ENCODE peak calls at places on chromosomes 11 and 22, in six cellular contexts. N is upper lobe of right lung, J is DND-41, B is breast epithelium, Y is GM23248, X is neural progenitor cell. L is an unnamed sample.

GRCh38 chr11:66846671-66847091 is 3.4 kb downstream of the RCE1 start:
- DNase-seq in B (no peak), X (no peak), N (no peak), Y (peak; percentile 35), J (no peak), L (no peak)

GRCh38 chr22:45757068-45757467 is 85.4 kb downstream of the ATXN10 start:
- DNase-seq in X (peak; percentile 89), N (no peak), Y (peak; percentile 58), J (no peak), B (no peak), L (no peak)

GRCh38 chr22:44442186-44442465 is 55.9 kb downstream of the RTL6 start:
- DNase-seq in B (no peak), X (no peak), N (peak; percentile 40), Y (no peak), J (no peak), L (no peak)

GRCh38 chr11:8732276-8732675 is 49.7 kb downstream of the RPL27A start:
- DNase-seq in N (no peak), X (no peak), J (no peak), Y (peak; percentile 15), B (no peak), L (no peak)

GRCh38 chr11:112753706-112754105 is 207.5 kb upstream of the NCAM1 start:
- DNase-seq in N (no peak), J (no peak), B (no peak), Y (no peak), X (no peak), L (no peak)

GRCh38 chr11:44416776-44417175 is 106.8 kb upstream of the ALX4 start:
- DNase-seq in J (no peak), B (no peak), X (no peak), N (no peak), Y (no peak), L (no peak)

GRCh38 chr22:36415415-36416168 is 27.8 kb upstream of the MYH9 start:
- DNase-seq in X (no peak), Y (peak; percentile 22), J (no peak), B (no peak), N (no peak), L (no peak)

GRCh38 chr11:75402002-75402773 is 2.9 kb downstream of the RPS3 start:
- DNase-seq in Y (no peak), J (no peak), B (no peak), N (no peak), X (no peak), L (no peak)

GRCh38 chr11:123494195-123495050 is 64.4 kb downstream of the GRAMD1B start:
- DNase-seq in B (no peak), X (peak; percentile 80), N (no peak), Y (peak; percentile 75), J (no peak), L (no peak)

GRCh38 chr22:36325163-36326031 is 62.4 kb downstream of the MYH9 start:
- DNase-seq in X (no peak), J (no peak), B (peak; percentile 92), Y (peak; percentile 89), N (peak; percentile 86), L (peak; percentile 37)

GRCh38 chr11:103241574-103241973 is 132.3 kb downstream of the DYNC2H1 start:
- DNase-seq in X (no peak), N (no peak), Y (no peak), J (no peak), B (no peak), L (no peak)

GRCh38 chr11:94708642-94709041 is 59.5 kb upstream of the AMOTL1 start:
- DNase-seq in B (no peak), N (no peak), X (no peak), J (no peak), Y (no peak), L (no peak)

GRCh38 chr11:75426720-75427086 is 6.3 kb downstream of the KLHL35 start:
- DNase-seq in X (no peak), N (no peak), B (no peak), Y (no peak), J (no peak), L (no peak)

GRCh38 chr11:120674537-120674936 is 163.0 kb downstream of the GRIK4 start:
- DNase-seq in Y (no peak), B (peak; percentile 22), J (no peak), X (no peak), N (no peak), L (no peak)

GRCh38 chr22:37282385-37282677 is at the start of gene CYTH4:
- DNase-seq in J (no peak), B (no peak), N (peak; percentile 89), Y (no peak), X (no peak), L (peak; percentile 65)

GRCh38 chr22:29205598-29206371 is at the start of gene EMID1:
- DNase-seq in N (peak; percentile 75), J (peak; percentile 61), Y (peak; percentile 57), X (peak; percentile 79), B (no peak), L (peak; percentile 10)

GRCh38 chr22:22130956-22131355 is 113.6 kb upstream of the VPREB1 start:
- DNase-seq in Y (no peak), N (no peak), B (no peak), J (no peak), X (no peak), L (no peak)

GRCh38 chr22:45263790-45264269 is 20.9 kb upstream of the UPK3A start:
- DNase-seq in N (peak; percentile 84), Y (peak; percentile 94), J (no peak), B (peak; percentile 64), X (peak; percentile 80), L (no peak)

GRCh38 chr11:58621586-58622262 is 741 bp upstream of the CNTF start:
- DNase-seq in N (no peak), J (no peak), Y (no peak), B (no peak), X (no peak), L (no peak)
- H3K36me3 ChIP-seq in N (peaks cover 83% of the 10 kb centered on the region), J (peaks cover 93% of the 10 kb centered on the region), Y (peaks cover 64% of the 10 kb centered on the region), B (no peaks in the 10 kb centered on the region), X (peaks cover 16% of the 10 kb centered on the region), L (peaks cover 43% of the 10 kb centered on the region)

GRCh38 chr11:72292106-72292790 is 48.3 kb upstream of the PHOX2A start:
- DNase-seq in X (no peak), Y (no peak), N (no peak), B (peak; percentile 13), J (no peak), L (no peak)

GRCh38 chr11:72295471-72295870 is 51.5 kb upstream of the PHOX2A start:
- DNase-seq in Y (no peak), X (no peak), B (peak; percentile 3), J (no peak), N (no peak), L (no peak)

GRCh38 chr11:72293391-72293790 is 49.4 kb upstream of the PHOX2A start:
- DNase-seq in J (no peak), N (no peak), Y (no peak), B (peak; percentile 15), X (no peak), L (no peak)

GRCh38 chr11:72293910-72294533 is 50.0 kb upstream of the PHOX2A start:
- DNase-seq in B (peak; percentile 15), J (no peak), X (no peak), N (no peak), Y (no peak), L (no peak)

GRCh38 chr11:72294566-72295395 is 50.8 kb upstream of the PHOX2A start:
- DNase-seq in X (no peak), N (no peak), B (peak; percentile 8), Y (no peak), J (no peak), L (no peak)
- H3K36me3 ChIP-seq in X (no peaks in the 10 kb centered on the region), N (peaks cover 10% of the 10 kb centered on the region), B (peaks cover 3% of the 10 kb centered on the region), Y (no peaks in the 10 kb centered on the region), J (peaks cover 65% of the 10 kb centered on the region), L (peaks cover 10% of the 10 kb centered on the region)

GRCh38 chr22:19377565-19378361 is 53.8 kb downstream of the HIRA start:
- DNase-seq in B (no peak), J (no peak), N (no peak), X (no peak), Y (no peak), L (no peak)
- H3K36me3 ChIP-seq in B (peaks cover 9% of the 10 kb centered on the region), J (peaks cover 86% of the 10 kb centered on the region), N (peaks cover 94% of the 10 kb centered on the region), X (no peaks in the 10 kb centered on the region), Y (peaks cover 31% of the 10 kb centered on the region), L (peaks cover 77% of the 10 kb centered on the region)

DNA sequence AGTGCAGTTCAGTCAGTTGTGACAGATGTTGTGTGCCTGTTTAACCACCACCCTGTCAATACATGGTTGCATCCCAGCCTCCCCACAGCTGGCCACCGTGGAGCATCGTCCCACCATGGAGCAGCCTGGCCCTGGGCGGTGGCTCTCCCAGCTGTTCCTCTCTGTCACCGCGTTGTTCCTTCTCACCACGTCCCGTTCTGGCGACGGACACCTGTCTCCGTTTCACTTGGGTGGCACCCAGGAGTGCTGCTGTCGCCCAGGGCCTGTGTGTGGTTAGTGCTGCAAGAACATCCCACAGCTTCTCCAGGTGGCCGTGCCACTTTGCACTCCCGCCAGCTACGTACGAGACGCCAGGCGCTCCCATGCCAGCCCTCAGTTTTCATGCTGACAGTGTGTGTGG is 26.5 kb downstream of the MUC6 start:
- DNase-seq in N (no peak), B (no peak), J (no peak), X (no peak), Y (no peak), L (no peak)
- H3K36me3 ChIP-seq in N (peaks cover 76% of the 10 kb centered on the region), B (peaks cover 9% of the 10 kb centered on the region), J (peaks cover 53% of the 10 kb centered on the region), X (no peaks in the 10 kb centered on the region), Y (no peaks in the 10 kb centered on the region), L (peaks cover 34% of the 10 kb centered on the region)

GRCh38 chr11:129862123-129862522 is 33.3 kb downstream of the NFRKB start:
- DNase-seq in Y (no peak), B (peak; percentile 46), N (no peak), X (no peak), J (no peak), L (no peak)

GRCh38 chr11:129865701-129866100 is 29.7 kb downstream of the NFRKB start:
- DNase-seq in Y (no peak), N (no peak), J (peak; percentile 42), B (no peak), X (no peak), L (no peak)

GRCh38 chr11:129864811-129865210 is 30.6 kb downstream of the NFRKB start:
- DNase-seq in X (no peak), Y (no peak), J (no peak), N (no peak), B (peak; percentile 63), L (no peak)

GRCh38 chr11:129866328-129866727 is 29.1 kb downstream of the NFRKB start:
- DNase-seq in X (peak; percentile 43), N (no peak), Y (no peak), J (no peak), B (no peak), L (no peak)

DNA sequence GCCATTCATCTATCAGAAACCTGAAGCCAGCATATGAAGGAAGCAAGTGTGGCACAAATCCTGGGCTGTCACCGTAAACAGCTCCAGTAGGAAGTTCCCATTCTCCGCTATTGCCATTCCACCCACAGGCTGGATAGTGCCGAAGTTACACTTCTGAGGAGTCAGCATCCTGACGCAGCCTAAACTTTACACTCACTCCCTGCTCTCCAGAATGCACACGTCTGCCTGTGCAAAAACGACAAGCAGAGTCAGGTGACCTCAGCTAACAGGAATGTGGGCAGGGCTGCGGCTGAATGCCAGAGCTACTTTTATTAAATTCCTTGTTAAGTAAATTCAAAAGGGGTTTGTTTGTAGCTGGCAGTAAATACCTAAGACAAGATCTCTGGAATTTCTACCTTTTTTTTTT is 33.7 kb downstream of the NFRKB start:
- DNase-seq in X (peak; percentile 62), Y (peak; percentile 95), B (peak; percentile 96), N (peak; percentile 80), J (no peak), L (no peak)
- H3K36me3 ChIP-seq in X (peaks cover 9% of the 10 kb centered on the region), Y (peaks cover 20% of the 10 kb centered on the region), B (no peaks in the 10 kb centered on the region), N (peaks cover 35% of the 10 kb centered on the region), J (peaks cover 59% of the 10 kb centered on the region), L (peaks cover 25% of the 10 kb centered on the region)

L was measured in CD4-positive, alpha-beta memory T cell.